ENCODE peak calls at places on chromosome 4, in five cellular contexts. I is lung, G is right atrium auricular region, N is cardiac muscle cell, Y is uterus. F is an unnamed sample.

GRCh38 chr4:158112612-158113011 is 60.2 kb downstream of the GASK1B start:
- DNase-seq in I (no peak), G (no peak), N (no peak), Y (no peak), F (no peak)

GRCh38 chr4:41410049-41410448 is 127.9 kb upstream of the LIMCH1 start:
- DNase-seq in I (no peak), G (no peak), N (no peak), Y (no peak), F (no peak)

GRCh38 chr4:170623899-170624298 is 534.1 kb upstream of the AADAT start:
- DNase-seq in I (no peak), G (no peak), N (no peak), Y (no peak), F (no peak)

GRCh38 chr4:107709916-107710315 is 10.1 kb downstream of the PAPSS1 start:
- DNase-seq in I (no peak), G (no peak), N (no peak), Y (no peak), F (no peak)

GRCh38 chr4:119296356-119296755 is 25.6 kb downstream of the FABP2 start:
- DNase-seq in I (no peak), G (no peak), N (no peak), Y (no peak), F (no peak)

GRCh38 chr4:25021206-25021605 is 9.5 kb downstream of the LGI2 start:
- DNase-seq in I (no peak), G (no peak), N (no peak), Y (no peak), F (no peak)

GRCh38 chr4:1599491-1600210 is 84.5 kb downstream of the FAM53A start:
- DNase-seq in I (no peak), G (no peak), N (no peak), Y (no peak), F (no peak)

GRCh38 chr4:29423836-29424721 is 1296.1 kb upstream of the PCDH7 start:
- DNase-seq in I (no peak), G (no peak), N (peak), Y (no peak), F (no peak)

GRCh38 chr4:156968479-156968984 is 3.1 kb downstream of the PDGFC start:
- DNase-seq in I (peak), G (peak), N (peak), Y (peak), F (peak)

GRCh38 chr4:69735119-69735518 is 25.3 kb downstream of the SULT1B1 start:
- DNase-seq in I (no peak), G (no peak), N (no peak), Y (no peak), F (no peak)

GRCh38 chr4:40289366-40290188 is 45.6 kb upstream of the CHRNA9 start:
- DNase-seq in I (no peak), G (no peak), N (no peak), Y (no peak), F (no peak)

GRCh38 chr4:37985730-37986275 is 25.6 kb downstream of the PTTG2 start:
- DNase-seq in I (no peak), G (no peak), N (no peak), Y (no peak), F (no peak)

GRCh38 chr4:16843831-16844508 is 54.5 kb downstream of the LDB2 start:
- DNase-seq in I (no peak), G (no peak), N (no peak), Y (no peak), F (no peak)

GRCh38 chr4:89803915-89804314 is 33.0 kb downstream of the SNCA start:
- DNase-seq in I (no peak), G (no peak), N (no peak), Y (no peak), F (no peak)

GRCh38 chr4:39406763-39407583 is at the start of gene KLB:
- DNase-seq in I (no peak), G (no peak), N (peak), Y (no peak), F (no peak)

GRCh38 chr4:39514888-39515401 is 12.3 kb downstream of the UGDH start:
- DNase-seq in I (peak), G (no peak), N (no peak), Y (no peak), F (no peak)

GRCh38 chr4:48254381-48255072 is 15.1 kb downstream of the TEC start:
- DNase-seq in I (peak), G (no peak), N (no peak), Y (no peak), F (no peak)

GRCh38 chr4:127370495-127371069 is 262.2 kb upstream of the INTU start:
- DNase-seq in I (peak), G (peak), N (no peak), Y (peak), F (no peak)

GRCh38 chr4:153465922-153466636 is at the start of gene TMEM131L:
- DNase-seq in I (peak), G (no peak), N (peak), Y (peak), F (peak)

GRCh38 chr4:11765849-11766453 is 337.3 kb upstream of the HS3ST1 start:
- DNase-seq in I (no peak), G (no peak), N (peak), Y (no peak), F (no peak)

GRCh38 chr4:8594097-8595038 is 1.8 kb downstream of the CPZ start:
- DNase-seq in I (peak), G (no peak), N (peak), Y (peak), F (peak)
- TF ChIP-seq CTCF in I (peak), G (peak), N (peak), Y (peak), F (peak)

GRCh38 chr4:152265149-152265621 is 270.7 kb downstream of the FBXW7 start:
- DNase-seq in I (no peak), G (no peak), N (no peak), Y (no peak), F (no peak)

GRCh38 chr4:152269448-152270191 is 266.3 kb downstream of the FBXW7 start:
- DNase-seq in I (no peak), G (no peak), N (no peak), Y (no peak), F (no peak)

GRCh38 chr4:152267811-152268210 is 268.1 kb downstream of the FBXW7 start:
- DNase-seq in I (no peak), G (no peak), N (no peak), Y (no peak), F (no peak)

GRCh38 chr4:152264106-152264505 is 271.8 kb downstream of the FBXW7 start:
- DNase-seq in I (no peak), G (no peak), N (no peak), Y (no peak), F (no peak)

DNA sequence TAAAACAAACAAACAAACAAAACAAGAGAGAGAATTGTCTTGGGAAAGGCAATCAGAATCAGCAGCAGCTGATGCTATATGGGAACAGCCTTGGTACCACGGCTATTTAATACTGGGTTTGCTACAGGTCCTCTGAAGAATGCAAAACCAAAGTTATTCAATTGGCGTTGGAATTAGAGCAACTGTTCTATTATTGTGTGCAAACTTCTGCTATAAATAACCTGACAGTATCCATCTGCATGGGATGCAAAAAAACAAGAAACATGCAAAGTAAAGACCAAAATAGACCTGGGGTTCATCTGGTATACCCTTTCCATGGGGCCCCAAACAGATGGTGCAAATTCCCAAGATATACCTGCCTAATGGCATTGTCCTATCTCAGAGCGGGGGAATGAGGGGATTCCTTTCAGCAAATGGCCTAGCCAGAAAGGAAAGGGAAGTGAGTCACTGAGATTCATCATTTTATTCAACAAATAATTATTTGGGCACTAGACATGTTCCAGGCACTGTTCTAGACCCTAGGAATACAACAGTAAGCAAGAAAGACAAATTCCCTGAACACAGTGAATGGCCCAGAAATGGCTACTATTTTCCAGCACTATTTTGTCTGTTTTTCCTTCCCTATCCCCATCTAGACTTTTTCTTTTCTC is 268.9 kb downstream of the FBXW7 start:
- DNase-seq in I (no peak), G (no peak), N (no peak), Y (no peak), F (no peak)
- H3K27ac ChIP-seq in I (no peak), G (no peak), N (no peak), Y (no peak), F (no peak)

GRCh38 chr4:64581422-64581821 is 172.2 kb upstream of the TECRL start:
- DNase-seq in I (no peak), G (no peak), N (no peak), Y (no peak), F (no peak)

GRCh38 chr4:64584125-64584524 is 174.9 kb upstream of the TECRL start:
- DNase-seq in I (no peak), G (no peak), N (peak), Y (no peak), F (no peak)

GRCh38 chr4:64588507-64588906 is 179.3 kb upstream of the TECRL start:
- DNase-seq in I (no peak), G (no peak), N (no peak), Y (no peak), F (no peak)

GRCh38 chr4:64582492-64582891 is 173.2 kb upstream of the TECRL start:
- DNase-seq in I (no peak), G (no peak), N (peak), Y (no peak), F (no peak)

GRCh38 chr4:64584981-64585557 is 175.8 kb upstream of the TECRL start:
- DNase-seq in I (no peak), G (no peak), N (peak), Y (no peak), F (no peak)
- TF ChIP-seq CTCF in I (no peak), G (peak), N (peak), Y (peak), F (peak)

GRCh38 chr4:112280657-112281056 is 5.0 kb downstream of the TIFA start:
- DNase-seq in I (no peak), G (no peak), N (no peak), Y (no peak), F (no peak)

GRCh38 chr4:112279882-112280315 is 5.8 kb downstream of the TIFA start:
- DNase-seq in I (no peak), G (no peak), N (peak), Y (no peak), F (no peak)

GRCh38 chr4:112277220-112277619 is 8.5 kb downstream of the TIFA start:
- DNase-seq in I (no peak), G (no peak), N (no peak), Y (no peak), F (no peak)

GRCh38 chr4:112277705-112278448 is 7.8 kb downstream of the TIFA start:
- DNase-seq in I (no peak), G (no peak), N (no peak), Y (no peak), F (no peak)

GRCh38 chr4:112279025-112279881 is 6.5 kb downstream of the TIFA start:
- DNase-seq in I (no peak), G (no peak), N (no peak), Y (no peak), F (no peak)
- H3K27ac ChIP-seq in I (no peak), G (peak), N (no peak), Y (no peak), F (no peak)

GRCh38 chr4:138558886-138559285 is 316.7 kb upstream of the SLC7A11 start:
- DNase-seq in I (no peak), G (no peak), N (no peak), Y (no peak), F (no peak)

GRCh38 chr4:138560448-138560847 is 318.3 kb upstream of the SLC7A11 start:
- DNase-seq in I (no peak), G (no peak), N (no peak), Y (no peak), F (no peak)

GRCh38 chr4:138553001-138553845 is 311.1 kb upstream of the SLC7A11 start:
- DNase-seq in I (no peak), G (no peak), N (peak), Y (no peak), F (no peak)

GRCh38 chr4:138555584-138555983 is 313.4 kb upstream of the SLC7A11 start:
- DNase-seq in I (no peak), G (no peak), N (peak), Y (no peak), F (no peak)

DNA sequence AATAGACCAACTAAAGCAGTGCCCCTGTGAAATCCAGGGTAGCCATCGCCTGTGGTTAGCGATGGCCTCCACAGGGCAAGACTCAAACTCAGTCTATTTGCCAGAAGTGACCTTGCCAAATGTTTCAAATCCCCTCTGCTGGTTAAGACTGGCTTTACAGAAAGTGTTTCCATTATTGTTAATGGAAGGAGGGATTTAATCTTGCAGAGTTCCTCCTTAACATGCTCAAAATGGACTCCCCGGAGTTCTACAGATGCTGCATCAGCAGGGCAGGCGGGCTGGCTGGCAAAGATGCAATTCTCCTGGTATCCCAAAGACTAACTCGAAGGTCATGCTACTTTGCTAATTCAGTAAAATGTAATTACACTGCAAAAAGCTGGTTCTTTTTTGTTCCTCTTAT is 313.0 kb upstream of the SLC7A11 start:
- DNase-seq in I (no peak), G (no peak), N (no peak), Y (no peak), F (no peak)
- TF ChIP-seq CTCF in I (no peak), G (no peak), N (peak), Y (no peak), F (no peak)

DNA sequence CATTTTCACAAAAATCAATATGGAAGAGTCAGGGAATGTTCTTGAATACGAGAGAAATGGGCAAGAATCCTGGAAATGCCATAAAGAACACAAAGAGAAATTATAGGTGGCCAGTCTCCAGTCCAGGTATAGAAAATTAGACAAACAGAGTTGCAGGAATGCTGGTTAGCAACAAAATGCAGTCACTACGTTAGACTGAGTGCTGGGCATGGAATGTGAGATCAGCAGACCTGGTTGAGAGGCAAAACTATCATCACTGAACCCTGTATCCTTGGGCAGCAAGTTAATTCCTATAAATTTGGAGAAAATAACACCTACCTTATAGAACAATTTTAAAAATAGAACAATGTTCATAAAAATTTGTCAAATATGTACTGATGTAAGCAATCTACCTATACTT is 417.4 kb downstream of the INPP4B start:
- DNase-seq in I (no peak), G (no peak), N (no peak), Y (no peak), F (no peak)
- H3K27ac ChIP-seq in I (no peak), G (no peak), N (no peak), Y (no peak), F (no peak)

DNA sequence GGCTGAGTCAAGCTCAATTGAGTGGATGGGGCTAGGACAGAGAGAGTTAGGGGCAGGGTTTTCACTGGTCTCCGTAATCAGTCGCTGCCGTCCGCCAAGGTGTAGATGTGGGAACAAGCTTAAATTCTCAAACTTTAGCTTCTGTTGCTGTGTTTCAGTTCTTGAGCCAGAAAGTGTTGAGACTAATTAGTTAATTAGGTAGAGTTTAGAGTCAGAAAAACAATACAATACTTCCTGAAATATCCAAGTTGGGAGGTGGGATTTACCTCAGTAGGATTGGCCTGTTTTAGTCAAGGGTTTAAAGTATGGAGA is 1.1 kb upstream of the UBE2D3 start:
- DNase-seq in I (no peak), G (no peak), N (no peak), Y (no peak), F (no peak)
- TF ChIP-seq CTCF in I (no peak), G (no peak), N (no peak), Y (no peak), F (no peak)

DNA sequence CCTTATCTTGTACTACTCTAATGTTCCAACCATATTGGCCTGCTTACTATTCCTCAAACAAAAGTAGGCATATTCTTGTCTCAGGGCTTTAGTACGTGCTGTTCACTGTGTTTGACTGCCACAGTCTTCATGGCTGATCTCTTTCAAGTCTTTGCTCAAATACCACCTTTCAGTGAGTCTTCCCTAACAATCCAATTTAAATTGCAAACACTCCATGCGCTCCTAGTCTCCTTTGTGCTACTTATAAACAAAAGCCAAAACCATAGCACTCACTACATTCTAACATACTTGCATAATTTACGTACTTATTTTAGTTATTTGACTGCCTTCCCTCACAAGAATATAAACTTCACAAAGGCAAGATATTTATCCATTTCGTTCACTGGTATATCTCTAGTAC is 1.7 kb upstream of the ART3 start:
- DNase-seq in I (no peak), G (no peak), N (no peak), Y (no peak), F (no peak)
- H3K27ac ChIP-seq in I (peak), G (peak), N (no peak), Y (no peak), F (no peak)

DNA sequence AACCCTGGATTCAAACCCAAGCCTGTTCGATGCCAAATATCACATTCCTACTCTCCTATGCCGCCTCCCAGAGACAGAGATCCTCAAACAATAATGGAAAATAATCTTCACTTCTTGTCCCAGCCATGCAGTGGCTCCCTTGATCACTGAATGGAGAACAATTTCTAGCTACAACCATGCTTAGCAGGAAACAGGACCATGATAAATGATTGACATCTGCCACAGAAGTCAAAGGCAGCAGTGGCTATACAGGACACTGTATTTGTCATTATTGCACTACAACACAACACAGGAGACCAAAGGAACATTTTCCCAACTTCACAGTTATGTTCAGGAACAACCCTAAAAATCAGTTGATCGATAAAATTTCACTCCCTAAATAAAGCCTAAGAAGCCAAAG is 243.3 kb upstream of the SLC7A11 start:
- DNase-seq in I (no peak), G (no peak), N (no peak), Y (no peak), F (no peak)
- TF ChIP-seq CTCF in I (no peak), G (no peak), N (no peak), Y (no peak), F (no peak)

GRCh38 chr4:184811484-184812180 is 14.1 kb downstream of the ACSL1 start:
- DNase-seq in I (no peak), G (no peak), N (no peak), Y (peak), F (peak)
- H3K27ac ChIP-seq in I (peak), G (peak), N (no peak), Y (peak), F (peak)

F was measured in gastrocnemius medialis.